ENCODE peak calls at places on chromosomes 2 and 18, in eight cellular contexts. A is stimulated activated CD8-positive, alpha-beta memory T cell treated with anti-CD3 and anti-CD28 coated beads, Interleukin-15, amount 100 ng/mL, for 24 hours; P is activated CD4-positive, alpha-beta T cell treated with anti-CD3 and anti-CD28 coated beads for 1 hour; X is lower lobe of right lung; W is hippocampal formation; Q is uterus; Z is GM13977; N is OCI-LY7. G is an unnamed sample.

GRCh38 chr2:149860276-149860921 is 272.8 kb upstream of the MMADHC start:
- DNase-seq in W (no peak), Z (no peak), X (no peak), Q (peak; percentile 16), N (no peak), A (no peak), P (no peak), G (no peak)

GRCh38 chr18:3151379-3152264 is 68.1 kb downstream of the MYOM1 start:
- DNase-seq in X (no peak), Z (peak; percentile 66), A (no peak), P (no peak), Q (no peak), N (peak; percentile 59), W (peak; percentile 49), G (peak; percentile 36)

GRCh38 chr2:164599954-164600589 is 21.2 kb downstream of the GRB14 start:
- DNase-seq in A (no peak), X (no peak), W (no peak), N (peak; percentile 62), Z (peak; percentile 33), P (no peak), Q (no peak), G (peak; percentile 83)

GRCh38 chr2:12087175-12087574 is 340.7 kb downstream of the LPIN1 start:
- DNase-seq in Q (no peak), A (no peak), P (no peak), Z (no peak), N (peak; percentile 16), X (no peak), W (no peak), G (no peak)

GRCh38 chr2:33835926-33836325 is 236.8 kb upstream of the FAM98A start:
- DNase-seq in A (no peak), P (no peak), Z (no peak), N (no peak), Q (no peak), W (no peak), X (no peak), G (no peak)

GRCh38 chr18:3411327-3411726 is 38.6 kb upstream of the TGIF1 start:
- DNase-seq in W (no peak), X (no peak), N (no peak), P (no peak), Q (no peak), A (no peak), Z (no peak), G (no peak)

GRCh38 chr2:96264656-96265348 is 995 bp downstream of the TMEM127 start:
- DNase-seq in N (peak; percentile 81), W (no peak), A (no peak), P (peak; percentile 11), Q (no peak), Z (peak; percentile 77), X (peak; percentile 61), G (peak; percentile 37)

GRCh38 chr2:134002391-134002790 is 251.5 kb upstream of the MGAT5 start:
- DNase-seq in Q (no peak), P (no peak), A (no peak), N (no peak), X (no peak), Z (no peak), W (no peak), G (no peak)

GRCh38 chr2:238913931-238914647 is 66.2 kb downstream of the TWIST2 start:
- DNase-seq in X (no peak), P (no peak), Q (peak; percentile 14), N (no peak), Z (no peak), W (no peak), A (no peak), G (no peak)

GRCh38 chr2:212226114-212226513 is 312.5 kb downstream of the ERBB4 start:
- DNase-seq in Q (no peak), W (no peak), N (no peak), P (no peak), A (no peak), X (no peak), Z (no peak), G (no peak)

GRCh38 chr2:241855245-241855887 is 3.3 kb downstream of the PDCD1 start:
- DNase-seq in N (no peak), A (no peak), W (no peak), P (peak; percentile 7), Z (no peak), X (peak; percentile 40), Q (peak; percentile 11), G (no peak)

G was measured in MM.1S.